ENCODE peak calls at places on chromosomes 2 and 18, in eight cellular contexts. One of them, this sample, is unnamed.
A peak's percentile ranks its signal among the peaks of the same experiment; 100 is the strongest.

GRCh38 chr2:24409700-24410556 is 49.6 kb upstream of the ITSN2 start:
- DNase-seq in cardiac fibroblast: peak; percentile 84
- DNase-seq in tibial nerve: no peak
- DNase-seq in Caco-2: peak; percentile 49
- DNase-seq in gastrocnemius medialis: peak; percentile 37
- DNase-seq in AG09309: peak; percentile 28
- DNase-seq in fibroblast of lung: peak; percentile 61
- DNase-seq in CD8-positive, alpha-beta T cell: peak; percentile 61
- DNase-seq in this sample: peak; percentile 72

GRCh38 chr2:170468557-170468956 is 246.6 kb upstream of the SP5 start:
- DNase-seq in CD8-positive, alpha-beta T cell: no peak
- DNase-seq in tibial nerve: no peak
- DNase-seq in gastrocnemius medialis: no peak
- DNase-seq in cardiac fibroblast: no peak
- DNase-seq in fibroblast of lung: no peak
- DNase-seq in Caco-2: no peak
- DNase-seq in AG09309: no peak
- DNase-seq in this sample: no peak

GRCh38 chr2:3398837-3399236 is 19.3 kb downstream of the TRAPPC12 start:
- DNase-seq in Caco-2: no peak
- DNase-seq in gastrocnemius medialis: no peak
- DNase-seq in cardiac fibroblast: no peak
- DNase-seq in CD8-positive, alpha-beta T cell: no peak
- DNase-seq in tibial nerve: no peak
- DNase-seq in fibroblast of lung: no peak
- DNase-seq in AG09309: no peak
- DNase-seq in this sample: no peak

GRCh38 chr2:105796791-105797190 is 52.1 kb downstream of the NCK2 start:
- DNase-seq in cardiac fibroblast: no peak
- DNase-seq in tibial nerve: no peak
- DNase-seq in Caco-2: no peak
- DNase-seq in gastrocnemius medialis: no peak
- DNase-seq in AG09309: no peak
- DNase-seq in CD8-positive, alpha-beta T cell: no peak
- DNase-seq in fibroblast of lung: no peak
- DNase-seq in this sample: no peak

GRCh38 chr2:25632396-25632795 is 41.0 kb downstream of the DTNB start:
- DNase-seq in fibroblast of lung: no peak
- DNase-seq in Caco-2: no peak
- DNase-seq in cardiac fibroblast: no peak
- DNase-seq in gastrocnemius medialis: no peak
- DNase-seq in CD8-positive, alpha-beta T cell: no peak
- DNase-seq in tibial nerve: no peak
- DNase-seq in AG09309: no peak
- DNase-seq in this sample: no peak

GRCh38 chr2:138716183-138716582 is 64.0 kb downstream of the NXPH2 start:
- DNase-seq in cardiac fibroblast: no peak
- DNase-seq in AG09309: no peak
- DNase-seq in fibroblast of lung: no peak
- DNase-seq in Caco-2: no peak
- DNase-seq in gastrocnemius medialis: no peak
- DNase-seq in tibial nerve: no peak
- DNase-seq in CD8-positive, alpha-beta T cell: no peak
- DNase-seq in this sample: peak; percentile 18

GRCh38 chr2:238176565-238176964 is 17.8 kb downstream of the ERFE start:
- DNase-seq in AG09309: peak; percentile 28
- DNase-seq in CD8-positive, alpha-beta T cell: no peak
- DNase-seq in gastrocnemius medialis: no peak
- DNase-seq in Caco-2: no peak
- DNase-seq in cardiac fibroblast: no peak
- DNase-seq in tibial nerve: no peak
- DNase-seq in fibroblast of lung: no peak
- DNase-seq in this sample: peak; percentile 59

GRCh38 chr2:181972431-181973190 is 13.0 kb upstream of the PPP1R1C start:
- DNase-seq in Caco-2: no peak
- DNase-seq in AG09309: no peak
- DNase-seq in gastrocnemius medialis: no peak
- DNase-seq in CD8-positive, alpha-beta T cell: no peak
- DNase-seq in cardiac fibroblast: no peak
- DNase-seq in fibroblast of lung: peak; percentile 36
- DNase-seq in tibial nerve: no peak
- DNase-seq in this sample: peak; percentile 58

GRCh38 chr2:163698857-163699256 is 37.0 kb downstream of the FIGN start:
- DNase-seq in Caco-2: no peak
- DNase-seq in CD8-positive, alpha-beta T cell: no peak
- DNase-seq in gastrocnemius medialis: no peak
- DNase-seq in AG09309: no peak
- DNase-seq in tibial nerve: no peak
- DNase-seq in fibroblast of lung: peak; percentile 25
- DNase-seq in cardiac fibroblast: no peak
- DNase-seq in this sample: no peak

GRCh38 chr2:132559921-132560320 is 110.1 kb downstream of the LYPD1 start:
- DNase-seq in tibial nerve: no peak
- DNase-seq in AG09309: no peak
- DNase-seq in Caco-2: no peak
- DNase-seq in fibroblast of lung: no peak
- DNase-seq in CD8-positive, alpha-beta T cell: no peak
- DNase-seq in gastrocnemius medialis: no peak
- DNase-seq in cardiac fibroblast: no peak
- DNase-seq in this sample: no peak

GRCh38 chr2:187917535-187917934 is 363.3 kb upstream of the TFPI start:
- DNase-seq in gastrocnemius medialis: no peak
- DNase-seq in AG09309: no peak
- DNase-seq in cardiac fibroblast: peak; percentile 5
- DNase-seq in fibroblast of lung: peak; percentile 61
- DNase-seq in CD8-positive, alpha-beta T cell: no peak
- DNase-seq in Caco-2: no peak
- DNase-seq in tibial nerve: no peak
- DNase-seq in this sample: peak; percentile 41

GRCh38 chr2:6883448-6884122 is 6.0 kb downstream of the RSAD2 start:
- DNase-seq in AG09309: no peak
- DNase-seq in CD8-positive, alpha-beta T cell: no peak
- DNase-seq in tibial nerve: no peak
- DNase-seq in Caco-2: no peak
- DNase-seq in gastrocnemius medialis: peak; percentile 17
- DNase-seq in fibroblast of lung: no peak
- DNase-seq in cardiac fibroblast: no peak
- DNase-seq in this sample: no peak

GRCh38 chr2:104863585-104864279 is 9.8 kb downstream of the POU3F3 start:
- DNase-seq in cardiac fibroblast: no peak
- DNase-seq in Caco-2: no peak
- DNase-seq in tibial nerve: no peak
- DNase-seq in CD8-positive, alpha-beta T cell: no peak
- DNase-seq in AG09309: no peak
- DNase-seq in gastrocnemius medialis: no peak
- DNase-seq in fibroblast of lung: peak; percentile 45
- DNase-seq in this sample: no peak

GRCh38 chr2:98458667-98459380 is 14.2 kb downstream of the INPP4A start:
- DNase-seq in cardiac fibroblast: no peak
- DNase-seq in CD8-positive, alpha-beta T cell: peak; percentile 47
- DNase-seq in tibial nerve: no peak
- DNase-seq in Caco-2: no peak
- DNase-seq in fibroblast of lung: no peak
- DNase-seq in gastrocnemius medialis: no peak
- DNase-seq in AG09309: no peak
- DNase-seq in this sample: no peak

GRCh38 chr2:98514879-98515570 is 70.4 kb downstream of the INPP4A start:
- DNase-seq in AG09309: no peak
- DNase-seq in CD8-positive, alpha-beta T cell: no peak
- DNase-seq in fibroblast of lung: peak; percentile 54
- DNase-seq in cardiac fibroblast: peak; percentile 61
- DNase-seq in tibial nerve: no peak
- DNase-seq in gastrocnemius medialis: no peak
- DNase-seq in Caco-2: no peak
- DNase-seq in this sample: peak; percentile 56

GRCh38 chr2:125745514-125745913 is 910.4 kb upstream of the GYPC start:
- DNase-seq in gastrocnemius medialis: no peak
- DNase-seq in CD8-positive, alpha-beta T cell: no peak
- DNase-seq in Caco-2: peak; percentile 57
- DNase-seq in cardiac fibroblast: peak; percentile 7
- DNase-seq in tibial nerve: no peak
- DNase-seq in AG09309: no peak
- DNase-seq in fibroblast of lung: no peak
- DNase-seq in this sample: no peak

GRCh38 chr2:101173707-101174295 is 22.6 kb upstream of the TBC1D8 start:
- DNase-seq in gastrocnemius medialis: no peak
- DNase-seq in tibial nerve: no peak
- DNase-seq in Caco-2: no peak
- DNase-seq in CD8-positive, alpha-beta T cell: no peak
- DNase-seq in AG09309: no peak
- DNase-seq in cardiac fibroblast: no peak
- DNase-seq in fibroblast of lung: no peak
- DNase-seq in this sample: no peak

GRCh38 chr2:74077636-74078035 is 70.1 kb downstream of the BOLA3 start:
- DNase-seq in fibroblast of lung: no peak
- DNase-seq in Caco-2: no peak
- DNase-seq in cardiac fibroblast: peak; percentile 22
- DNase-seq in CD8-positive, alpha-beta T cell: no peak
- DNase-seq in AG09309: no peak
- DNase-seq in gastrocnemius medialis: no peak
- DNase-seq in tibial nerve: no peak
- DNase-seq in this sample: peak; percentile 11

GRCh38 chr18:54388203-54389142 is 30.8 kb downstream of the C18orf54 start:
- DNase-seq in Caco-2: peak; percentile 67
- DNase-seq in tibial nerve: no peak
- DNase-seq in fibroblast of lung: peak; percentile 88
- DNase-seq in CD8-positive, alpha-beta T cell: no peak
- DNase-seq in gastrocnemius medialis: no peak
- DNase-seq in cardiac fibroblast: peak; percentile 79
- DNase-seq in AG09309: peak; percentile 51
- DNase-seq in this sample: peak; percentile 80

GRCh38 chr2:240129731-240130392 is 6.2 kb downstream of the COPS9 start:
- DNase-seq in fibroblast of lung: no peak
- DNase-seq in CD8-positive, alpha-beta T cell: peak; percentile 23
- DNase-seq in cardiac fibroblast: no peak
- DNase-seq in gastrocnemius medialis: no peak
- DNase-seq in Caco-2: no peak
- DNase-seq in tibial nerve: no peak
- DNase-seq in AG09309: no peak
- DNase-seq in this sample: no peak

GRCh38 chr18:8619835-8620577 is 10.8 kb downstream of the RAB12 start:
- DNase-seq in cardiac fibroblast: no peak
- DNase-seq in tibial nerve: no peak
- DNase-seq in AG09309: no peak
- DNase-seq in CD8-positive, alpha-beta T cell: no peak
- DNase-seq in fibroblast of lung: no peak
- DNase-seq in Caco-2: no peak
- DNase-seq in gastrocnemius medialis: no peak
- DNase-seq in this sample: no peak

GRCh38 chr2:220175967-220176366 is 548.5 kb downstream of the SLC4A3 start:
- DNase-seq in fibroblast of lung: peak; percentile 23
- DNase-seq in tibial nerve: no peak
- DNase-seq in cardiac fibroblast: no peak
- DNase-seq in Caco-2: no peak
- DNase-seq in CD8-positive, alpha-beta T cell: no peak
- DNase-seq in gastrocnemius medialis: no peak
- DNase-seq in AG09309: no peak
- DNase-seq in this sample: no peak

GRCh38 chr18:48138660-48139426 is 208.4 kb upstream of the SMAD2 start:
- DNase-seq in fibroblast of lung: no peak
- DNase-seq in tibial nerve: no peak
- DNase-seq in gastrocnemius medialis: no peak
- DNase-seq in cardiac fibroblast: no peak
- DNase-seq in AG09309: no peak
- DNase-seq in Caco-2: no peak
- DNase-seq in CD8-positive, alpha-beta T cell: no peak
- DNase-seq in this sample: no peak

GRCh38 chr2:219253753-219254589 is at the start of gene TUBA4A:
- DNase-seq in cardiac fibroblast: peak; percentile 70
- DNase-seq in tibial nerve: peak; percentile 69
- DNase-seq in gastrocnemius medialis: peak; percentile 76
- DNase-seq in Caco-2: peak; percentile 81
- DNase-seq in CD8-positive, alpha-beta T cell: peak; percentile 95
- DNase-seq in fibroblast of lung: peak; percentile 52
- DNase-seq in AG09309: no peak
- DNase-seq in this sample: no peak

GRCh38 chr2:218956039-218956438 is 3.4 kb upstream of the CDK5R2 start:
- DNase-seq in AG09309: no peak
- DNase-seq in Caco-2: no peak
- DNase-seq in fibroblast of lung: no peak
- DNase-seq in cardiac fibroblast: no peak
- DNase-seq in CD8-positive, alpha-beta T cell: no peak
- DNase-seq in gastrocnemius medialis: no peak
- DNase-seq in tibial nerve: no peak
- DNase-seq in this sample: no peak

DNA sequence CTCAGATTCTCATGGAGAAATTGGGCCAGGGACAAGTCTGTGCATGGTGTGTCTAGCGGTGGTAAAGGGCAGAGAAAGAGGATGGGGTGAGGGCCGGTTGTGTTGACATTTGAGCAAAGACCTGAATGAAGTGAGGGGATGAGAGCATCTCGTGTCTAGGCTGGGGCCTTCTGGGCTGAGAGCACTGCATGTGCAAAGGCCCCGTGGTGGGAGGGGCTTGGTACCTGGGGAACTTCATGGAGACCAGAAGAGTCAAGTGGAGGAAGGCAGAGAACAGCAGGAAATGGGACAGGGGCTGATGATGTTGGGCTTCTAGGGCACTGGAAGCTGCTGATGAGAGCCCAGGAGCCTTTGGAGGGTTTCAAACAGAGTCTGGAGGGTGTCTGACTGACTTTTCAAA is 76.8 kb downstream of the SH3BP4 start:
- DNase-seq in gastrocnemius medialis: no peak
- DNase-seq in cardiac fibroblast: no peak
- DNase-seq in CD8-positive, alpha-beta T cell: no peak
- DNase-seq in tibial nerve: no peak
- DNase-seq in AG09309: no peak
- DNase-seq in Caco-2: no peak
- DNase-seq in fibroblast of lung: no peak
- DNase-seq in this sample: no peak
- TF ChIP-seq CTCF in gastrocnemius medialis: no peak
- TF ChIP-seq CTCF in cardiac fibroblast: no peak
- TF ChIP-seq CTCF in CD8-positive, alpha-beta T cell: no peak
- TF ChIP-seq CTCF in tibial nerve: no peak
- TF ChIP-seq CTCF in AG09309: no peak
- TF ChIP-seq CTCF in Caco-2: no peak
- TF ChIP-seq CTCF in fibroblast of lung: no peak
- TF ChIP-seq CTCF in this sample: no peak

GRCh38 chr2:120404941-120405768 is 59.2 kb downstream of the INHBB start:
- DNase-seq in CD8-positive, alpha-beta T cell: no peak
- DNase-seq in fibroblast of lung: no peak
- DNase-seq in Caco-2: no peak
- DNase-seq in AG09309: no peak
- DNase-seq in cardiac fibroblast: no peak
- DNase-seq in gastrocnemius medialis: no peak
- DNase-seq in tibial nerve: no peak
- DNase-seq in this sample: no peak
- H3K4me3 ChIP-seq in CD8-positive, alpha-beta T cell: no peak overlapping the region
- H3K4me3 ChIP-seq in fibroblast of lung: no peak overlapping the region
- H3K4me3 ChIP-seq in Caco-2: no peak overlapping the region
- H3K4me3 ChIP-seq in AG09309: no peak overlapping the region
- H3K4me3 ChIP-seq in cardiac fibroblast: no peak overlapping the region
- H3K4me3 ChIP-seq in gastrocnemius medialis: no peak overlapping the region
- H3K4me3 ChIP-seq in tibial nerve: no peak overlapping the region
- H3K4me3 ChIP-seq in this sample: no peak overlapping the region

GRCh38 chr2:124289615-124290014 is 264.5 kb downstream of the CNTNAP5 start:
- DNase-seq in AG09309: no peak
- DNase-seq in tibial nerve: no peak
- DNase-seq in cardiac fibroblast: no peak
- DNase-seq in CD8-positive, alpha-beta T cell: no peak
- DNase-seq in fibroblast of lung: no peak
- DNase-seq in gastrocnemius medialis: no peak
- DNase-seq in Caco-2: no peak
- DNase-seq in this sample: no peak
- TF ChIP-seq CTCF in AG09309: no peak
- TF ChIP-seq CTCF in tibial nerve: no peak
- TF ChIP-seq CTCF in cardiac fibroblast: no peak
- TF ChIP-seq CTCF in CD8-positive, alpha-beta T cell: no peak
- TF ChIP-seq CTCF in fibroblast of lung: no peak
- TF ChIP-seq CTCF in gastrocnemius medialis: no peak
- TF ChIP-seq CTCF in Caco-2: no peak
- TF ChIP-seq CTCF in this sample: no peak

GRCh38 chr18:79136742-79137141 is 67.5 kb downstream of the ATP9B start:
- DNase-seq in cardiac fibroblast: no peak
- DNase-seq in AG09309: no peak
- DNase-seq in gastrocnemius medialis: no peak
- DNase-seq in fibroblast of lung: no peak
- DNase-seq in Caco-2: no peak
- DNase-seq in CD8-positive, alpha-beta T cell: no peak
- DNase-seq in tibial nerve: no peak
- DNase-seq in this sample: no peak
- H3K4me3 ChIP-seq in cardiac fibroblast: no peak overlapping the region
- H3K4me3 ChIP-seq in AG09309: no peak overlapping the region
- H3K4me3 ChIP-seq in gastrocnemius medialis: no peak overlapping the region
- H3K4me3 ChIP-seq in fibroblast of lung: no peak overlapping the region
- H3K4me3 ChIP-seq in Caco-2: no peak overlapping the region
- H3K4me3 ChIP-seq in CD8-positive, alpha-beta T cell: no peak overlapping the region
- H3K4me3 ChIP-seq in tibial nerve: no peak overlapping the region
- H3K4me3 ChIP-seq in this sample: no peak overlapping the region